ENCODE peak calls at places on chromosomes 6 and 20, in four cellular contexts. Y, E, Z and O are unnamed samples.

GRCh38 chr6:169811072-169811471 is 59.6 kb downstream of the ERMARD start:
- DNase-seq in Z (no peak), E (peak; percentile 51), Y (no peak), O (no peak)

GRCh38 chr20:38842558-38842981 is 37.1 kb downstream of the PPP1R16B start:
- DNase-seq in E (no peak), Y (no peak), Z (peak; percentile 96), O (no peak)

GRCh38 chr20:63115651-63116411 is 100.1 kb downstream of the YTHDF1 start:
- DNase-seq in E (no peak), Y (no peak), Z (no peak), O (no peak)

GRCh38 chr6:105189026-105189680 is 9.3 kb upstream of the POPDC3 start:
- DNase-seq in Y (no peak), Z (no peak), E (no peak), O (no peak)

GRCh38 chr6:97040355-97040860 is 115.9 kb downstream of the KLHL32 start:
- DNase-seq in Y (no peak), Z (no peak), E (peak; percentile 7), O (no peak)

GRCh38 chr6:169223006-169223405 is 30.6 kb downstream of the THBS2 start:
- DNase-seq in Y (no peak), Z (no peak), E (no peak), O (no peak)

GRCh38 chr20:9555781-9556180 is 41.4 kb downstream of the LAMP5 start:
- DNase-seq in Z (no peak), E (no peak), Y (no peak), O (no peak)

GRCh38 chr6:117206951-117207687 is 58.2 kb upstream of the VGLL2 start:
- DNase-seq in Y (no peak), E (peak; percentile 73), Z (no peak), O (no peak)

GRCh38 chr6:2871922-2872321 is 30.3 kb upstream of the SERPINB1 start:
- DNase-seq in Y (no peak), Z (no peak), E (no peak), O (no peak)

GRCh38 chr6:42407379-42407778 is 44.3 kb downstream of the TRERF1 start:
- DNase-seq in Y (no peak), E (no peak), Z (no peak), O (no peak)

GRCh38 chr6:168699631-168700315 is 258.8 kb downstream of the SMOC2 start:
- DNase-seq in Z (no peak), E (no peak), Y (no peak), O (no peak)

GRCh38 chr20:20761302-20761701 is 48.9 kb upstream of the RALGAPA2 start:
- DNase-seq in Y (no peak), E (no peak), Z (no peak), O (no peak)

GRCh38 chr6:11769244-11769643 is 9.4 kb downstream of the ADTRP start:
- DNase-seq in Y (no peak), E (no peak), Z (no peak), O (no peak)

GRCh38 chr20:54432966-54433365 is 42.4 kb upstream of the DOK5 start:
- DNase-seq in Y (no peak), Z (no peak), E (no peak), O (no peak)

GRCh38 chr6:4350571-4351505 is 215.5 kb upstream of the ECI2 start:
- DNase-seq in Y (no peak), Z (no peak), E (no peak), O (no peak)
- H3K4me3 ChIP-seq in Y (no peak overlapping the region), Z (no peak overlapping the region), E (no peak overlapping the region), O (no peak overlapping the region)

GRCh38 chr6:98835149-98836024 is 1.0 kb downstream of the POU3F2 start:
- DNase-seq in Y (no peak), Z (no peak), E (peak; percentile 69), O (no peak)
- H3K4me3 ChIP-seq in Y (no peak overlapping the region), Z (peak overlapping the region; percentile 19), E (peak overlapping the region; percentile 56), O (peak overlapping the region; percentile 68)

GRCh38 chr6:13318821-13319220 is 9.5 kb downstream of the TBC1D7 start:
- DNase-seq in Y (no peak), Z (no peak), E (no peak), O (no peak)
- H3K4me3 ChIP-seq in Y (no peak overlapping the region), Z (no peak overlapping the region), E (no peak overlapping the region), O (no peak overlapping the region)

GRCh38 chr20:44528309-44528708 is 6.4 kb upstream of the SERINC3 start:
- DNase-seq in Y (no peak), E (no peak), Z (no peak), O (no peak)

GRCh38 chr20:44536139-44536538 is 14.3 kb upstream of the SERINC3 start:
- DNase-seq in Y (no peak), E (no peak), Z (no peak), O (no peak)

GRCh38 chr20:44533928-44534327 is 12.1 kb upstream of the SERINC3 start:
- DNase-seq in E (no peak), Y (no peak), Z (no peak), O (no peak)

GRCh38 chr20:44532981-44533331 is 11.1 kb upstream of the SERINC3 start:
- DNase-seq in Y (no peak), Z (no peak), E (no peak), O (no peak)

GRCh38 chr20:44532248-44532980 is 10.5 kb upstream of the SERINC3 start:
- DNase-seq in Z (no peak), E (peak; percentile 18), Y (no peak), O (peak; percentile 27)
- H3K4me3 ChIP-seq in Z (peak overlapping the region; percentile 68), E (peak overlapping the region; percentile 84), Y (peak overlapping the region; percentile 69), O (peak overlapping the region; percentile 69)

GRCh38 chr20:58854638-58855471 is 2.3 kb downstream of the GNAS start:
- DNase-seq in E (peak; percentile 56), Y (no peak), Z (no peak), O (no peak)
- H3K4me3 ChIP-seq in E (peak overlapping the region; percentile 41), Y (peak overlapping the region; percentile 30), Z (no peak overlapping the region), O (peak overlapping the region; percentile 15)